ENCODE peak calls at places on chromosomes 11 and 22, in seven cellular contexts. X is amniotic stem cell; D is psoas muscle; O is activated CD8-positive, alpha-beta memory T cell treated with anti-CD3 and anti-CD28 coated beads for 4 hours; U is naive thymus-derived CD8-positive, alpha-beta T cell; Y is left colon; A is A673. C is an unnamed sample.

GRCh38 chr11:130798280-130798679 is 118.0 kb downstream of the SNX19 start:
- DNase-seq in X (peak), D (no peak), O (no peak), U (no peak), Y (no peak), A (no peak), C (peak)

GRCh38 chr22:37187891-37188761 is at the start of gene C1QTNF6:
- DNase-seq in X (no peak), D (peak), O (no peak), U (no peak), Y (no peak), A (peak), C (no peak)

GRCh38 chr11:1505480-1505879 is 18.9 kb upstream of the MOB2 start:
- DNase-seq in X (no peak), D (no peak), O (no peak), U (no peak), Y (no peak), A (no peak), C (no peak)

GRCh38 chr11:35566161-35566560 is 40.7 kb upstream of the PAMR1 start:
- DNase-seq in X (no peak), D (no peak), O (no peak), U (no peak), Y (no peak), A (no peak), C (no peak)

GRCh38 chr22:21015051-21016006 is at the start of gene P2RX6:
- DNase-seq in X (no peak), D (peak), O (no peak), U (no peak), Y (no peak), A (peak), C (no peak)

GRCh38 chr11:111725621-111726020 is 40.6 kb downstream of the PPP2R1B start:
- DNase-seq in X (no peak), D (peak), O (no peak), U (no peak), Y (no peak), A (no peak), C (no peak)

GRCh38 chr11:105357764-105358163 is 218.2 kb upstream of the CARD18 start:
- DNase-seq in X (no peak), D (no peak), O (no peak), U (no peak), Y (no peak), A (no peak), C (no peak)

GRCh38 chr11:80606726-80607125 is 1165.9 kb upstream of the TENM4 start:
- DNase-seq in X (no peak), D (no peak), O (no peak), U (no peak), Y (no peak), A (peak), C (no peak)

GRCh38 chr11:65606876-65607613 is 7.0 kb downstream of the MAP3K11 start:
- DNase-seq in X (peak), D (peak), O (no peak), U (no peak), Y (peak), A (peak), C (peak)

GRCh38 chr11:64031001-64031400 is 4.7 kb upstream of the FLRT1 start:
- DNase-seq in X (no peak), D (no peak), O (no peak), U (no peak), Y (no peak), A (no peak), C (no peak)

GRCh38 chr22:22818861-22819855 is 68.5 kb upstream of the IGLL5 start:
- DNase-seq in X (no peak), D (no peak), O (no peak), U (peak), Y (peak), A (no peak), C (no peak)

GRCh38 chr11:94568717-94569116 is 1.5 kb downstream of the PIWIL4 start:
- DNase-seq in X (no peak), D (no peak), O (no peak), U (no peak), Y (no peak), A (no peak), C (no peak)

GRCh38 chr11:64042301-64042700 is 6.6 kb downstream of the FLRT1 start:
- DNase-seq in X (no peak), D (no peak), O (no peak), U (no peak), Y (no peak), A (no peak), C (no peak)

GRCh38 chr11:114399490-114399889 is 821 bp downstream of the C11orf71 start:
- DNase-seq in X (no peak), D (no peak), O (no peak), U (no peak), Y (peak), A (no peak), C (no peak)

GRCh38 chr11:2797181-2797711 is 88.3 kb downstream of the CDKN1C start:
- DNase-seq in X (no peak), D (peak), O (no peak), U (no peak), Y (no peak), A (no peak), C (no peak)

GRCh38 chr11:33967451-33967850 is 75.6 kb upstream of the LMO2 start:
- DNase-seq in X (no peak), D (no peak), O (no peak), U (no peak), Y (no peak), A (no peak), C (no peak)

GRCh38 chr11:10984250-10984649 is 126.4 kb upstream of the ZBED5 start:
- DNase-seq in X (no peak), D (no peak), O (no peak), U (no peak), Y (no peak), A (no peak), C (no peak)

GRCh38 chr22:39296535-39296934 is 22.9 kb downstream of the RPL3 start:
- DNase-seq in X (no peak), D (no peak), O (no peak), U (no peak), Y (no peak), A (no peak), C (no peak)

GRCh38 chr11:65793625-65794400 is 7.0 kb downstream of the OVOL1 start:
- DNase-seq in X (no peak), D (no peak), O (no peak), U (no peak), Y (peak), A (no peak), C (no peak)

GRCh38 chr11:64241175-64241429 is 207 bp downstream of the FKBP2 start:
- DNase-seq in X (no peak), D (no peak), O (no peak), U (peak), Y (no peak), A (no peak), C (no peak)

GRCh38 chr11:125464266-125464662 is 31.8 kb downstream of the FEZ1 start:
- DNase-seq in X (no peak), D (no peak), O (no peak), U (no peak), Y (no peak), A (no peak), C (no peak)

GRCh38 chr11:77153276-77154185 is 25.5 kb downstream of the MYO7A start:
- DNase-seq in X (no peak), D (no peak), O (no peak), U (no peak), Y (no peak), A (no peak), C (no peak)

GRCh38 chr11:84322211-84322610 is 1036.0 kb upstream of the CCDC90B start:
- DNase-seq in X (no peak), D (no peak), O (no peak), U (no peak), Y (no peak), A (no peak), C (no peak)

GRCh38 chr11:34425863-34426262 is 12.9 kb upstream of the CAT start:
- DNase-seq in X (no peak), D (no peak), O (no peak), U (no peak), Y (no peak), A (peak), C (peak)

GRCh38 chr11:31493235-31493634 is 16.2 kb downstream of the IMMP1L start:
- DNase-seq in X (no peak), D (no peak), O (no peak), U (no peak), Y (no peak), A (no peak), C (no peak)

GRCh38 chr11:70948416-70948815 is 304.0 kb downstream of the SHANK2 start:
- DNase-seq in X (no peak), D (no peak), O (no peak), U (no peak), Y (no peak), A (no peak), C (no peak)

GRCh38 chr22:41038732-41039131 is 53.7 kb upstream of the EP300 start:
- DNase-seq in X (no peak), D (no peak), O (no peak), U (no peak), Y (no peak), A (no peak), C (no peak)

GRCh38 chr11:75422248-75423231 is 10.5 kb downstream of the KLHL35 start:
- DNase-seq in X (no peak), D (no peak), O (no peak), U (no peak), Y (no peak), A (no peak), C (no peak)

GRCh38 chr11:100810146-100810545 is 123.1 kb downstream of the ARHGAP42 start:
- DNase-seq in X (no peak), D (no peak), O (no peak), U (no peak), Y (no peak), A (no peak), C (no peak)

GRCh38 chr11:14308114-14308896 is 50.7 kb downstream of the RRAS2 start:
- DNase-seq in X (no peak), D (no peak), O (no peak), U (peak), Y (no peak), A (peak), C (no peak)

GRCh38 chr11:11451501-11452005 is 98.5 kb upstream of the CSNK2A3 start:
- DNase-seq in X (no peak), D (no peak), O (no peak), U (no peak), Y (no peak), A (no peak), C (no peak)

GRCh38 chr11:100925935-100926334 is 203.7 kb downstream of the PGR start:
- DNase-seq in X (no peak), D (no peak), O (no peak), U (no peak), Y (no peak), A (peak), C (no peak)

GRCh38 chr22:28429711-28430110 is 249.9 kb downstream of the TTC28 start:
- DNase-seq in X (no peak), D (no peak), O (no peak), U (no peak), Y (no peak), A (no peak), C (peak)